ENCODE peak calls at places on chromosomes 4 and X, in five cellular contexts. R is tibial nerve; J is fibroblast of gingiva; W is NK-92 treated with Interleukin-12 subunit alpha and Interleukin-12 subunit beta, amount 100 ng/mL, for 24 hours; T is activated CD8-positive, alpha-beta memory T cell treated with anti-CD3 and anti-CD28 coated beads, Interleukin-2, amount 50 U/mL, for 48 hours. L is an unnamed sample.

GRCh38 chrX:22542641-22543040 is 269.9 kb downstream of the CBLL2 start:
- DNase-seq in R (no peak), J (no peak), W (no peak), T (no peak), L (no peak)

GRCh38 chr4:81738891-81739290 is 267.2 kb upstream of the RASGEF1B start:
- DNase-seq in R (no peak), J (no peak), W (no peak), T (no peak), L (no peak)

GRCh38 chr4:2284934-2285664 is 23.2 kb upstream of the MXD4 start:
- DNase-seq in R (no peak), J (no peak), W (no peak), T (no peak), L (no peak)

GRCh38 chrX:11944486-11944885 is 186.4 kb downstream of the MSL3 start:
- DNase-seq in R (no peak), J (no peak), W (no peak), T (no peak), L (no peak)

GRCh38 chrX:69501433-69501832 is 2.7 kb upstream of the NALF2 start:
- DNase-seq in R (no peak), J (no peak), W (no peak), T (no peak), L (no peak)

GRCh38 chrX:65932173-65933084 is 107.5 kb downstream of the VSIG4 start:
- DNase-seq in R (no peak), J (no peak), W (no peak), T (no peak), L (no peak)

GRCh38 chr4:69731826-69732225 is 28.6 kb downstream of the SULT1B1 start:
- DNase-seq in R (no peak), J (peak), W (no peak), T (no peak), L (no peak)

GRCh38 chr4:72444104-72444503 is 124.9 kb downstream of the ADAMTS3 start:
- DNase-seq in R (no peak), J (no peak), W (no peak), T (no peak), L (no peak)

GRCh38 chr4:125826801-125827200 is 512.0 kb downstream of the FAT4 start:
- DNase-seq in R (no peak), J (no peak), W (no peak), T (no peak), L (no peak)

GRCh38 chr4:161767116-161767515 is 396.7 kb downstream of the FSTL5 start:
- DNase-seq in R (no peak), J (peak), W (no peak), T (no peak), L (no peak)

GRCh38 chr4:6322761-6323566 is 53.3 kb downstream of the WFS1 start:
- DNase-seq in R (no peak), J (no peak), W (no peak), T (no peak), L (no peak)

GRCh38 chrX:44071847-44072545 is 98.8 kb upstream of the NDP start:
- DNase-seq in R (no peak), J (peak), W (no peak), T (no peak), L (no peak)

GRCh38 chr4:8329859-8330761 is 60.6 kb downstream of the HTRA3 start:
- DNase-seq in R (no peak), J (no peak), W (no peak), T (no peak), L (no peak)

GRCh38 chrX:123833387-123833786 is 26.5 kb upstream of the XIAP start:
- DNase-seq in R (peak), J (peak), W (peak), T (peak), L (no peak)

GRCh38 chrX:10582945-10583344 is 37.4 kb downstream of the MID1 start:
- DNase-seq in R (no peak), J (peak), W (no peak), T (no peak), L (no peak)

GRCh38 chr4:166594326-166594946 is 639.9 kb downstream of the SPOCK3 start:
- DNase-seq in R (no peak), J (peak), W (no peak), T (no peak), L (no peak)

GRCh38 chr4:679571-680083 is 5.3 kb downstream of the MYL5 start:
- DNase-seq in R (no peak), J (no peak), W (no peak), T (no peak), L (no peak)

GRCh38 chr4:128521634-128522253 is 234.1 kb upstream of the PGRMC2 start:
- DNase-seq in R (no peak), J (peak), W (no peak), T (no peak), L (no peak)

GRCh38 chr4:83217721-83218522 is 66.7 kb downstream of the COQ2 start:
- DNase-seq in R (no peak), J (no peak), W (peak), T (no peak), L (no peak)

GRCh38 chr4:2040391-2041233 is 18.5 kb upstream of the NAT8L start:
- DNase-seq in R (no peak), J (no peak), W (no peak), T (no peak), L (no peak)

GRCh38 chrX:70979136-70979762 is 48.4 kb upstream of the SLC7A3 start:
- DNase-seq in R (no peak), J (peak), W (no peak), T (no peak), L (no peak)

GRCh38 chr4:145299380-145300076 is 119.1 kb upstream of the OTUD4 start:
- DNase-seq in R (no peak), J (peak), W (no peak), T (peak), L (no peak)

GRCh38 chrX:124736553-124737240 is 390.3 kb downstream of the SH2D1A start:
- DNase-seq in R (no peak), J (no peak), W (no peak), T (peak), L (no peak)

GRCh38 chrX:123085311-123085940 is 98.7 kb upstream of the GRIA3 start:
- DNase-seq in R (no peak), J (no peak), W (no peak), T (no peak), L (no peak)

L was measured in breast epithelium.